ENCODE peak calls at places on chromosome 18, in ten cellular contexts. O is neural progenitor cell; W is GM13976; U is CD4-positive, alpha-beta T cell; D is MCF 10A; G is spleen; M is WTC11; A is heart right ventricle; K is HCT116; B is cardiac muscle cell. Y is an unnamed sample.

GRCh38 chr18:58807766-58808165 is 56.9 kb upstream of the ZNF532 start:
- DNase-seq in O (no peak), W (no peak), U (no peak), D (no peak), G (no peak), M (no peak), A (no peak), K (no peak), B (peak; percentile 40), Y (no peak)

GRCh38 chr18:54843302-54843701 is 15.0 kb downstream of the RAB27B start:
- DNase-seq in O (no peak), W (no peak), U (no peak), D (no peak), G (no peak), M (no peak), A (no peak), K (no peak), B (no peak), Y (no peak)

GRCh38 chr18:69400253-69400975 is at the start of gene DOK6:
- DNase-seq in O (peak; percentile 93), W (peak; percentile 33), U (no peak), D (no peak), G (peak; percentile 65), M (peak; percentile 67), A (peak; percentile 64), K (no peak), B (peak; percentile 95), Y (peak; percentile 32)

GRCh38 chr18:58398648-58399398 is 230.1 kb downstream of the ALPK2 start:
- DNase-seq in O (no peak), W (no peak), U (no peak), D (no peak), G (no peak), M (no peak), A (no peak), K (no peak), B (no peak), Y (no peak)

GRCh38 chr18:21362921-21363320 is 120.9 kb downstream of the GREB1L start:
- DNase-seq in O (no peak), W (no peak), U (no peak), D (no peak), G (no peak), M (no peak), A (no peak), K (no peak), B (no peak), Y (no peak)

GRCh38 chr18:59218018-59218417 is 1.9 kb upstream of the GRP start:
- DNase-seq in O (peak; percentile 16), W (no peak), U (no peak), D (no peak), G (no peak), M (no peak), A (no peak), K (no peak), B (no peak), Y (no peak)

GRCh38 chr18:14189858-14190257 is 57.6 kb upstream of the ZNF519 start:
- DNase-seq in O (no peak), W (no peak), U (no peak), D (peak; percentile 57), G (no peak), M (no peak), A (no peak), K (peak; percentile 70), B (no peak), Y (no peak)

GRCh38 chr18:54529444-54529843 is 61.6 kb upstream of the DYNAP start:
- DNase-seq in O (no peak), W (no peak), U (no peak), D (no peak), G (no peak), M (no peak), A (no peak), K (no peak), B (no peak), Y (no peak)

GRCh38 chr18:58013241-58014211 is 30.5 kb upstream of the NEDD4L start:
- DNase-seq in O (no peak), W (no peak), U (no peak), D (peak; percentile 86), G (no peak), M (no peak), A (no peak), K (no peak), B (no peak), Y (no peak)

GRCh38 chr18:28236487-28236886 is 59.6 kb upstream of the CDH2 start:
- DNase-seq in O (no peak), W (no peak), U (no peak), D (no peak), G (no peak), M (no peak), A (no peak), K (no peak), B (no peak), Y (no peak)

GRCh38 chr18:78238404-78239089 is 741.1 kb upstream of the SALL3 start:
- DNase-seq in O (peak; percentile 52), W (no peak), U (no peak), D (no peak), G (no peak), M (no peak), A (no peak), K (no peak), B (peak; percentile 37), Y (no peak)

GRCh38 chr18:7914834-7915670 is 347.9 kb downstream of the PTPRM start:
- DNase-seq in O (no peak), W (no peak), U (no peak), D (no peak), G (no peak), M (no peak), A (no peak), K (no peak), B (no peak), Y (no peak)

GRCh38 chr18:58316400-58316942 is 272.4 kb downstream of the NEDD4L start:
- DNase-seq in O (no peak), W (no peak), U (no peak), D (no peak), G (no peak), M (no peak), A (no peak), K (no peak), B (no peak), Y (no peak)

GRCh38 chr18:50113726-50114125 is 81.2 kb downstream of the MYO5B start:
- DNase-seq in O (no peak), W (no peak), U (no peak), D (no peak), G (no peak), M (no peak), A (no peak), K (no peak), B (no peak), Y (no peak)

GRCh38 chr18:50107468-50107867 is 87.5 kb downstream of the MYO5B start:
- DNase-seq in O (no peak), W (no peak), U (no peak), D (no peak), G (no peak), M (no peak), A (no peak), K (no peak), B (no peak), Y (no peak)

GRCh38 chr18:50115095-50115494 is 79.9 kb downstream of the MYO5B start:
- DNase-seq in O (no peak), W (no peak), U (no peak), D (peak; percentile 53), G (no peak), M (no peak), A (no peak), K (no peak), B (no peak), Y (no peak)

GRCh38 chr18:50114448-50114847 is 80.5 kb downstream of the MYO5B start:
- DNase-seq in O (no peak), W (no peak), U (no peak), D (no peak), G (no peak), M (no peak), A (no peak), K (no peak), B (no peak), Y (no peak)

GRCh38 chr18:50111398-50111797 is 83.5 kb downstream of the MYO5B start:
- DNase-seq in O (no peak), W (no peak), U (no peak), D (peak; percentile 33), G (no peak), M (no peak), A (no peak), K (no peak), B (no peak), Y (no peak)
- TF ChIP-seq CTCF in O (peak; percentile 9), W (no peak), U (no peak), D (peak; percentile 16), G (no peak), M (no peak), A (no peak), K (peak; percentile 32), B (no peak), Y (no peak)

GRCh38 chr18:71998547-71998946 is 545.6 kb downstream of the CBLN2 start:
- DNase-seq in O (no peak), W (no peak), U (no peak), D (no peak), G (no peak), M (no peak), A (no peak), K (no peak), B (no peak), Y (no peak)

GRCh38 chr18:71995895-71996443 is 548.2 kb downstream of the CBLN2 start:
- DNase-seq in O (no peak), W (no peak), U (no peak), D (no peak), G (no peak), M (no peak), A (no peak), K (no peak), B (no peak), Y (no peak)

DNA sequence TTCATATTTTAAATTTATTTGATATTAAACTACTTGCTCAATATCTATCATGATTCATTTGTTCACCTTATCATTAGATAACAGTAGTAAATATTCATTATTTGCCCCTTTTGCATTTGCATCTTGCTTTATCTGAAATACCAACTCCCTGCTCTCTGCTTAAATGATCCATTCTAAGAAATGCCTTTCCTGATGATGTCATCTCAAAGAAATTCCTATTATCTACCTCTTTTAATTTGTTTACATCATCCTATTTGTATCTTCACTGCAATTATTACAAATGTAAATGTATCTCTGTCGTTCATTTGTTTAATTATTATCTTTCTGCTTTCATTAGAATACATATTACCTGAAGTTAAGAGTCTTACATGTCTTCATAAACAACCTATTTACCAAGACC is 549.9 kb downstream of the CBLN2 start:
- DNase-seq in O (no peak), W (no peak), U (no peak), D (no peak), G (no peak), M (no peak), A (no peak), K (no peak), B (no peak), Y (no peak)
- TF ChIP-seq CTCF in O (no peak), W (no peak), U (no peak), D (no peak), G (no peak), M (no peak), A (no peak), K (no peak), B (no peak), Y (no peak)

GRCh38 chr18:31819925-31820229 is 59.2 kb upstream of the SLC25A52 start:
- DNase-seq in O (no peak), W (no peak), U (no peak), D (no peak), G (no peak), M (no peak), A (no peak), K (no peak), B (no peak), Y (no peak)
- TF ChIP-seq CTCF in O (peak; percentile 7), W (no peak), U (peak; percentile 60), D (no peak), G (peak; percentile 15), M (no peak), A (peak; percentile 2), K (no peak), B (no peak), Y (peak; percentile 30)

GRCh38 chr18:8952796-8953760 is 149.4 kb upstream of the NDUFV2 start:
- DNase-seq in O (no peak), W (no peak), U (no peak), D (peak; percentile 53), G (no peak), M (no peak), A (no peak), K (no peak), B (no peak), Y (no peak)
- TF ChIP-seq CTCF in O (no peak), W (no peak), U (no peak), D (no peak), G (no peak), M (no peak), A (no peak), K (no peak), B (no peak), Y (no peak)

Y was measured in mesothelial cell of epicardium.